ENCODE peak calls at places on chromosomes 7 and 10, in ten cellular contexts. A is keratinocyte; T is tibial artery; O is ELR; F is CD8-positive, alpha-beta memory T cell; V is naive thymus-derived CD4-positive, alpha-beta T cell; C is choroid plexus epithelial cell; Q is SHP77; U is stimulated activated CD4-positive, alpha-beta T cell treated with anti-CD3 and anti-CD28 coated beads, Interleukin-1b, Interleukin-23, amount 100 ng/mL, for 48 hours; P is MV-4-11. L is an unnamed sample.

GRCh38 chr10:76021391-76021790 is 590.0 kb downstream of the LRMDA start:
- DNase-seq in A (no peak), T (no peak), O (no peak), F (no peak), V (no peak), C (no peak), Q (no peak), U (no peak), P (no peak), L (no peak)

GRCh38 chr7:82755705-82756551 is 312.4 kb upstream of the CACNA2D1 start:
- DNase-seq in A (no peak), T (no peak), O (peak), F (no peak), V (no peak), C (peak), Q (no peak), U (no peak), P (no peak), L (no peak)

GRCh38 chr10:84237199-84238051 is 3.9 kb downstream of the LRIT1 start:
- DNase-seq in A (no peak), T (no peak), O (no peak), F (no peak), V (no peak), C (no peak), Q (no peak), U (no peak), P (no peak), L (no peak)

GRCh38 chr7:127332884-127333283 is 59.6 kb downstream of the ZNF800 start:
- DNase-seq in A (no peak), T (no peak), O (no peak), F (no peak), V (no peak), C (no peak), Q (no peak), U (no peak), P (no peak), L (no peak)

GRCh38 chr10:60910543-60910942 is 33.4 kb downstream of the RHOBTB1 start:
- DNase-seq in A (no peak), T (peak), O (no peak), F (peak), V (no peak), C (no peak), Q (no peak), U (no peak), P (peak), L (no peak)

GRCh38 chr10:31756131-31757119 is 172.2 kb downstream of the ARHGAP12 start:
- DNase-seq in A (no peak), T (no peak), O (no peak), F (no peak), V (no peak), C (no peak), Q (no peak), U (no peak), P (peak), L (no peak)

GRCh38 chr7:102236592-102237287 is 49.9 kb upstream of the SH2B2 start:
- DNase-seq in A (no peak), T (peak), O (peak), F (no peak), V (peak), C (peak), Q (peak), U (peak), P (peak), L (peak)

GRCh38 chr10:33900591-33900990 is 566.1 kb upstream of the NRP1 start:
- DNase-seq in A (no peak), T (no peak), O (peak), F (no peak), V (no peak), C (peak), Q (no peak), U (no peak), P (no peak), L (no peak)

GRCh38 chr7:111290419-111290818 is 199.5 kb downstream of the LRRN3 start:
- DNase-seq in A (no peak), T (no peak), O (no peak), F (no peak), V (no peak), C (no peak), Q (no peak), U (no peak), P (no peak), L (no peak)

L was measured in aorta.